ENCODE peak calls at places on chromosomes 6 and 20, in four cellular contexts. Y is dorsolateral prefrontal cortex, P is NB4, U is BE2C. A is an unnamed sample.

GRCh38 chr6:144578385-144579350 is 293.5 kb downstream of the UTRN start:
- DNase-seq in U (no peak), P (no peak), Y (no peak), A (no peak)

GRCh38 chr6:4928426-4928825 is 75.4 kb downstream of the RPP40 start:
- DNase-seq in P (peak), U (no peak), Y (no peak), A (no peak)

GRCh38 chr6:45658958-45659357 is 281.2 kb upstream of the SUPT3H start:
- DNase-seq in U (no peak), P (no peak), Y (no peak), A (no peak)

GRCh38 chr6:113936093-113936934 is 34.6 kb downstream of the HDAC2 start:
- DNase-seq in Y (no peak), P (peak), U (peak), A (no peak)

GRCh38 chr6:56335733-56336132 is 88.4 kb upstream of the COL21A1 start:
- DNase-seq in U (no peak), P (no peak), Y (no peak), A (peak)

GRCh38 chr6:120903836-120904235 is 430.4 kb downstream of the TBC1D32 start:
- DNase-seq in P (no peak), U (no peak), Y (no peak), A (peak)

GRCh38 chr6:162151050-162151658 is 576.4 kb downstream of the PRKN start:
- DNase-seq in Y (no peak), P (no peak), U (no peak), A (no peak)

GRCh38 chr20:33349493-33349892 is 51.8 kb downstream of the CDK5RAP1 start:
- DNase-seq in U (no peak), P (no peak), Y (no peak), A (no peak)

GRCh38 chr6:149356081-149356750 is 38.7 kb downstream of the TAB2 start:
- DNase-seq in P (no peak), U (no peak), Y (no peak), A (no peak)

GRCh38 chr20:10670521-10671220 is 3.1 kb downstream of the JAG1 start:
- DNase-seq in Y (no peak), U (no peak), P (peak), A (no peak)

GRCh38 chr20:11249239-11249638 is 575.4 kb upstream of the JAG1 start:
- DNase-seq in Y (no peak), P (no peak), U (no peak), A (no peak)

GRCh38 chr6:17354700-17355403 is 38.5 kb upstream of the CAP2 start:
- DNase-seq in U (no peak), P (peak), Y (no peak), A (peak)

DNA sequence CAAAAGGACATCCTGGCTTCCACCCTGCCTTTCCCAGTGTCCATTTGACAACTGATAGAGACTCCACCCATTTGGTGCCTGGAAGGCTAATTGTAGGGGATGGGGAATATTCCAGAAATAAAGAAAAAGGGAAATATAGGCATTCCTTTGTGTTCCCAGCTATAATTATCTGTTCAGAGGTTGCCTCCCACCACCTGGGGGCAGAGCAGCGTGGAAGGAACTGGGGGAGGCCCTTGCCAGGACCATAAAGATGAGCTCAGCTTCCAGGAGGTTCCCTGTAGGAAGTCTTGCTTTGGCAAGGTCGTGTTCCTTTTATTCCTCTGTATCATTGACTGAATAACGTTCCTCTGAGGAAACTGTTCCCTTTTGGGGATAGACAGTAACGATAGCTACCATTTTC is 214.7 kb downstream of the TFAP2C start:
- DNase-seq in Y (no peak), U (no peak), P (no peak), A (no peak)
- TF ChIP-seq CTCF in Y (no peak), U (no peak), P (no peak), A (no peak)

GRCh38 chr20:62437985-62438384 is 10.6 kb upstream of the RBBP8NL start:
- DNase-seq in P (no peak), Y (no peak), U (no peak), A (no peak)

GRCh38 chr20:62436692-62437091 is 9.4 kb upstream of the RBBP8NL start:
- DNase-seq in U (no peak), Y (no peak), P (no peak), A (no peak)

GRCh38 chr20:62439218-62439617 is 11.9 kb upstream of the RBBP8NL start:
- DNase-seq in P (peak), Y (no peak), U (no peak), A (no peak)

GRCh38 chr20:62434098-62434497 is 6.8 kb upstream of the RBBP8NL start:
- DNase-seq in U (no peak), Y (no peak), P (no peak), A (no peak)

GRCh38 chr20:62437430-62437829 is 10.1 kb upstream of the RBBP8NL start:
- DNase-seq in Y (no peak), U (no peak), P (no peak), A (no peak)
- H3K4me3 ChIP-seq in Y (no peak), U (no peak), P (no peak), A (no peak)

GRCh38 chr6:33672808-33673207 is 38.7 kb downstream of the UQCC2 start:
- DNase-seq in Y (no peak), P (peak), U (peak), A (peak)
- TF ChIP-seq CTCF in Y (no peak), P (peak), U (peak), A (peak)

DNA sequence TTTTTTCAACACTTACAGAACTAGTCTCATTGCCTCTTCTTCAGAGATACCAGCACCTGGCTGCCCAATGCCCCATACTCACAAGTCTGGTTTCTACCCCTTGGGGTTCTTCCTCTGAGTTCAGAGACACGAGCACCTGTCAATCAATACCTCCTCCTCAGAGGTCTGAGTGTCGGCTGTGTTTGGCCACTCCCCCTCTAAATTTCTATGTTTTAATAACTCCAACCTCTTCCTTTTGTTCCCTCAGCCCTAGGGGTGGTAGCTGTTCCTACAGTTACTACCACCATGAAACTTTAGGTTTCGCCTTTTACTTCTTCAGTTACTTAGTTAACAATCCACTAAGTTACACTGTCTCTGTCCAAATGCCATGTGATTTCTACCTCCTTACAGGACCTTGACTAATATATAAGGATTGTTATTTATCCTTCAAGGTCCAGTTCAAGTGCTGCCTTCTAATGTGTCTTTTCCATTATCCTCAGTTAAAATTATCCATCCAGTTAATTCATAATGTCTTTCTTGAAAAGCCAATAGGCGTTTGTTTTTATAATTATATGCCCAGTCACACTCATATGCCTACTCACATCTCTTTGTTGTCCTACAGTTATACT is 14.6 kb upstream of the PHF20 start:
- DNase-seq in Y (no peak), U (no peak), P (no peak), A (no peak)
- H3K4me3 ChIP-seq in Y (no peak), U (no peak), P (no peak), A (no peak)

GRCh38 chr6:118650500-118651281 is 700 bp downstream of the CEP85L start:
- DNase-seq in Y (no peak), P (peak), U (peak), A (no peak)
- TF ChIP-seq CTCF in Y (no peak), P (peak), U (no peak), A (no peak)

GRCh38 chr6:125099211-125100017 is 54.2 kb upstream of the TPD52L1 start:
- DNase-seq in Y (peak), P (peak), U (peak), A (no peak)
- H3K4me3 ChIP-seq in Y (peak), P (no peak), U (peak), A (peak)

DNA sequence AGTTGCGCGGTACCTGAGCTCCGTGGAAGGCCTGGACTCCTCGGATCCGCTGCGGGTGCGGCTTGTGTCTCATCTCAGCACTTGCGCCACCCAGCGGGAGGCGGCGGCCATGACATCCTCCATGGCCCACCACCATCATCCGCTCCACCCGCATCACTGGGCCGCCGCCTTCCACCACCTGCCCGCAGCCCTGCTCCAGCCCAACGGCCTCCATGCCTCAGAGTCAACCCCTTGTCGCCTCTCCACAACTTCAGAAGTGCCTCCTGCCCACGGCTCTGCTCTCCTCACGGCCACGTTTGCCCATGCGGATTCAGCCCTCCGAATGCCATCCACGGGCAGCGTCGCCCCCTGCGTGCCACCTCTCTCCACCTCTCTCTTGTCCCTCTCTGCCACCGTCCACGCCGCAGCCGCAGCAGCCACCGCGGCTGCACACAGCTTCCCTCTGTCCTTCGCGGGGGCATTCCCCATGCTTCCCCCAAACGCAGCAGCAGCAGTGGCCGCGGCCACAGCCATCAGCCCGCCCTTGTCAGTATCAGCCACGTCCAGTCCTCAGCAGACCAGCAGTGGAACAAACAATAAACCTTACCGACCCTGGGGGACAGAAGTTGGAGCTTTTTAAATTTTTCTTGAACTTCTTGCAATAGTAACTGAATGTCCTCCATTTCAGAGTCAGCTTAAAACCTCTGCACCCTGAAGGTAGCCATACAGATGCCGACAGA is 9.9 kb downstream of the HEY2 start:
- DNase-seq in Y (no peak), P (no peak), U (peak), A (no peak)
- TF ChIP-seq CTCF in Y (peak), P (peak), U (peak), A (peak)

DNA sequence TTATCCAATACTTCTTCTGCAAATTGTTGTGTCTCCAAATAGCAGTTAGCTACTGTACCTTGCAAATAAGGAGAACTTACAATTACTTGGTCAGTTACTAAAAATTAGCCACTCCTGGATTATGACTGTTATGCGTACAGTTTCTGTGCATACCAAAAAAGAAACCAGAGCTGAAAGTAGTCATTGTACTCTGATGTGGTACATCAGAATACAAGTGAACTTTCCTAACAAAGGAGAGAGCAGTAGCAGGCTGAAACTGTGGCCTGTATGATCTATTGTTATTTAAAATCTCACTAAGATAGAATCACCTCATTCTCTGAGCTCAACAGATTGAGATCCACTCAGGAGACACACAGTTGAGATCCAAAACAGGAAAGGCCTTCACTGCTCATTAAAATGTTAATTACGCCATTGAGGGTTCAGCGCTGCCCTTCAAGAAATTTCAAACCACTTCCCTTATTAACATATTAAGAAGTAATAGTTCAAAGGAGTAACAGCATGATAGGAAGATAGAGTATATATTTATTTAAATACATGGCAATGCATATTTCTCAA is 576.4 kb downstream of the LMBRD1 start:
- DNase-seq in U (no peak), Y (no peak), P (no peak), A (no peak)
- H3K4me3 ChIP-seq in U (no peak), Y (no peak), P (no peak), A (no peak)

GRCh38 chr6:75935473-75935793 is 137.0 kb downstream of the IMPG1 start:
- DNase-seq in U (no peak), P (no peak), Y (no peak), A (no peak)

GRCh38 chr6:75930954-75931689 is 141.3 kb downstream of the IMPG1 start:
- DNase-seq in Y (no peak), P (no peak), U (no peak), A (no peak)

GRCh38 chr6:75933387-75933975 is 139.0 kb downstream of the IMPG1 start:
- DNase-seq in U (no peak), Y (no peak), P (no peak), A (no peak)

GRCh38 chr6:75934643-75935472 is 137.6 kb downstream of the IMPG1 start:
- DNase-seq in U (peak), Y (no peak), P (peak), A (peak)

DNA sequence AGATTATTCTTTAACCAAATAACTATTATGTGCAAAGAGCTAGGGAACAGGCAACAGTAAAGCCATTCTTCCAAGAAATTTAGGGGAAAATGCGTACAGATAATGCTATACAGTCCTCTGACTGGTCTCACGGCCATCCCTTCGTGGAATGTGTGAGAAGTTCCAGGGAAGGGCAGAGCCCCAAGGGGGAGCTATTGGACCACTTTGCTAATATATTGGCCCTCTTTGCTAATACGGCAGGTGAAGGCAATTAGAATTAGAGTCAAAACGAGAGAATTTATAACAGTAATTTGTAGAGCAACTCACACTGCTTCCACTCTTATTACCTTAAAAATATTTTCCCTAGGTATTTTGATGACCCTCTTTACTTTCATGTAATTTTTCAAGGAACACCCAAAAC is 140.4 kb downstream of the IMPG1 start:
- DNase-seq in U (peak), P (peak), Y (no peak), A (no peak)
- TF ChIP-seq CTCF in U (peak), P (peak), Y (peak), A (peak)